ENCODE peak calls at places on chromosome 7, in seven cellular contexts. M is HepG2; H is IMR-90; D is effector memory CD4-positive, alpha-beta T cell; O is endodermal cell; X is prostate gland; A is heart right ventricle. J is an unnamed sample.

GRCh38 chr7:119472398-119473038 is 800.5 kb upstream of the KCND2 start:
- DNase-seq in H (no peak), M (no peak), X (no peak), A (no peak), D (no peak), O (peak; percentile 58), J (no peak)

GRCh38 chr7:151505433-151505832 is 14.3 kb downstream of the RHEB start:
- DNase-seq in X (no peak), A (no peak), D (no peak), M (no peak), O (no peak), H (no peak), J (no peak)

GRCh38 chr7:94395141-94396041 is 696 bp downstream of the COL1A2 start:
- DNase-seq in H (peak; percentile 90), M (peak; percentile 63), A (peak; percentile 68), O (peak; percentile 78), D (no peak), X (peak; percentile 33), J (peak; percentile 56)

GRCh38 chr7:81285142-81285871 is 366.5 kb upstream of the SEMA3C start:
- DNase-seq in H (peak; percentile 87), D (no peak), A (no peak), M (no peak), X (no peak), O (no peak), J (no peak)

GRCh38 chr7:36303202-36304098 is 86.2 kb upstream of the ANLN start:
- DNase-seq in O (peak; percentile 38), D (no peak), X (peak; percentile 90), A (peak; percentile 92), H (peak; percentile 95), M (peak; percentile 59), J (no peak)

GRCh38 chr7:37323912-37324430 is 124.7 kb downstream of the ELMO1 start:
- DNase-seq in D (no peak), A (no peak), O (no peak), H (no peak), M (no peak), X (no peak), J (no peak)

GRCh38 chr7:133804127-133804526 is 323.0 kb upstream of the LRGUK start:
- DNase-seq in O (no peak), D (no peak), X (no peak), M (no peak), H (no peak), A (no peak), J (peak; percentile 2)

GRCh38 chr7:116912269-116912909 is 40.9 kb upstream of the ST7 start:
- DNase-seq in O (no peak), D (no peak), H (peak; percentile 16), M (no peak), A (no peak), X (no peak), J (no peak)

GRCh38 chr7:30994206-30995100 is 30.7 kb downstream of the GHRHR start:
- DNase-seq in O (no peak), M (no peak), X (no peak), H (no peak), D (no peak), A (no peak), J (no peak)

GRCh38 chr7:103833401-103833800 is 156.1 kb downstream of the RELN start:
- DNase-seq in D (no peak), A (no peak), M (no peak), H (no peak), O (no peak), X (no peak), J (no peak)

GRCh38 chr7:157278791-157279678 is 57.8 kb upstream of the DNAJB6 start:
- DNase-seq in A (peak; percentile 71), O (peak; percentile 73), M (no peak), D (no peak), X (no peak), H (no peak), J (peak; percentile 71)

GRCh38 chr7:27181795-27182275 is 3.2 kb downstream of the HOXA11 start:
- DNase-seq in D (no peak), X (no peak), M (no peak), O (peak; percentile 35), H (no peak), A (no peak), J (no peak)

GRCh38 chr7:96303686-96304443 is 18.0 kb downstream of the SLC25A13 start:
- DNase-seq in D (no peak), H (peak; percentile 74), X (peak; percentile 31), A (no peak), M (no peak), O (no peak), J (no peak)

GRCh38 chr7:124723012-124723411 is 42.6 kb downstream of the GPR37 start:
- DNase-seq in M (peak; percentile 16), D (no peak), A (no peak), O (no peak), H (peak; percentile 88), X (no peak), J (no peak)

GRCh38 chr7:156475666-156476065 is 164.9 kb upstream of the RNF32 start:
- DNase-seq in D (no peak), M (no peak), H (peak; percentile 90), A (no peak), O (peak; percentile 40), X (no peak), J (no peak)

GRCh38 chr7:129412501-129412900 is 21.7 kb upstream of the STRIP2 start:
- DNase-seq in D (no peak), M (no peak), O (no peak), A (no peak), H (no peak), X (no peak), J (no peak)

GRCh38 chr7:101140746-101141382 is 13.4 kb upstream of the AP1S1 start:
- DNase-seq in O (no peak), M (no peak), A (no peak), H (no peak), D (no peak), X (no peak), J (no peak)

GRCh38 chr7:113267271-113267670 is 148.9 kb upstream of the SMIM30 start:
- DNase-seq in X (no peak), A (no peak), O (no peak), H (peak; percentile 57), M (no peak), D (no peak), J (no peak)

GRCh38 chr7:5088906-5089305 is 43.2 kb downstream of the RBAK start:
- DNase-seq in D (no peak), H (no peak), O (no peak), M (no peak), A (no peak), X (no peak), J (no peak)

DNA sequence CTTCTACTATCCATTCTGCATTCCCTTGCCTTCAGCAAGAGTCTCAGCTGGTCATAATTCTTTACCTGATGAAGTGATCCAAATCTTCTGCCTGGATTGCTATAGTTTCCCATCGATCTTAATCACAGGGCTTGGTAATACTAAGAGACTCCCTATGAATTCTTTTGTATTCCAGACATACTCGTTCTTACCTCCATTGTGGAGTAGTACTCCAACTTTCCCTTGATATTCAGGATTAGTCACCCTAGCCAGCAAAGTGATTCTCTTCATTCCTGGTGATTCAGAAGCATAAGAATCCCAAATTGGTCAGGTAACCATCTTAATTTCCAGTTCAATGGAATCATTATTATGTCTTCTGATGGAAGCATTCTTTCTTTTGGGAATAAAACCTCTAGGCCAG is 96.7 kb downstream of the TWIST1 start:
- DNase-seq in M (no peak), D (no peak), A (no peak), X (no peak), H (peak; percentile 41), O (no peak), J (no peak)
- H3K27ac ChIP-seq in M (no peak overlapping the region), D (no peak overlapping the region), A (no peak overlapping the region), X (no peak overlapping the region), H (no peak overlapping the region), O (no peak overlapping the region), J (no peak overlapping the region)

DNA sequence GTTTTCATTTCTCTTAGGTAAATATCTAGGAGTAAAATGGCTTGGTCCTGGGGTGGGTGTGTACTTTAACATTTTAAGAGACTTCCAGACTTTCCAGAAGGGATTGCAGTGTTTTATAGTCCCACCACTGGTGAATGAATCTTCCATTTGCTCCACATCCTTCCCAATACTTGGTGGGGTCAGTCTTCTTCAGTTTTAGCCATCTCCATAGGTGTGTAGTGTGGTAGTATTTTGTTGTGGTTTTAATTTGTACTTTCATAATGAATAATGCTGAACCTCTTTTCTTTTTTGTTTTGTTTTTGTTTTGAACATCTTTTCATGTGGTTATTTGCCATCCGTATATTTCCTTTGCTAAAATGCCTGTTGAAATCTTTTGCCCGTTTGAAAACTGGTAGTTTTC is 86.4 kb downstream of the ANKRD61 start:
- DNase-seq in M (no peak), D (no peak), A (no peak), O (no peak), X (no peak), H (no peak), J (no peak)
- H3K27ac ChIP-seq in M (no peak overlapping the region), D (no peak overlapping the region), A (no peak overlapping the region), O (no peak overlapping the region), X (no peak overlapping the region), H (no peak overlapping the region), J (no peak overlapping the region)

GRCh38 chr7:142864980-142865747 is 10.3 kb downstream of the EPHB6 start:
- DNase-seq in D (no peak), H (no peak), M (no peak), O (peak; percentile 42), X (no peak), A (no peak), J (no peak)

GRCh38 chr7:142863891-142864685 is 9.2 kb downstream of the EPHB6 start:
- DNase-seq in A (no peak), X (no peak), O (peak; percentile 34), D (no peak), H (no peak), M (no peak), J (no peak)

GRCh38 chr7:142860968-142861367 is 6.1 kb downstream of the EPHB6 start:
- DNase-seq in X (peak; percentile 38), H (no peak), A (no peak), M (no peak), D (no peak), O (peak; percentile 13), J (no peak)

GRCh38 chr7:142859829-142860228 is 5.0 kb downstream of the EPHB6 start:
- DNase-seq in M (no peak), H (peak; percentile 2), D (no peak), A (no peak), X (peak; percentile 68), O (peak; percentile 26), J (no peak)

GRCh38 chr7:142862401-142863400 is 7.8 kb downstream of the EPHB6 start:
- DNase-seq in H (no peak), D (no peak), A (no peak), X (no peak), O (peak; percentile 32), M (no peak), J (no peak)
- H3K27ac ChIP-seq in H (no peak overlapping the region), D (no peak overlapping the region), A (no peak overlapping the region), X (no peak overlapping the region), O (no peak overlapping the region), M (no peak overlapping the region), J (no peak overlapping the region)

DNA sequence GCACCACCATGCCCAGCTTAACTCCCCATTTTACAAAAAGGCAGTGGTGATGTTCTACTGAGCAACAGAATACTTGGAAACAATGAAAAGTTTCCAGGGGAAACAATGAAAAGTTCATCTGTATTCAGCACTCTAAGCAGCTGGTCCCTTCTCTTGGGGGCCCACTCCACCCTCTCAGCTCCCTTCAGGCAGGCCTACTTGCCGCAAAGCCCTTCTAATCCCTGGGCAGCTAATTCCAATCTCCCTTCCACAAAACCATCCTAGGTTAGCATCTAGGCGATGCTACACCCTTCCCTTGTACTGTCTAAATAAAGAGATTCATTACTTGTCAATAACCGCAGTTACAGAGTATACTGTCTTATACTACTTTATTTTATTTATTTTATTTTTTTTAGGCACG is 79.1 kb downstream of the SPDYE5 start:
- DNase-seq in O (no peak), H (no peak), A (no peak), M (no peak), D (no peak), X (no peak), J (no peak)
- H3K27ac ChIP-seq in O (no peak overlapping the region), H (no peak overlapping the region), A (no peak overlapping the region), M (no peak overlapping the region), D (no peak overlapping the region), X (no peak overlapping the region), J (no peak overlapping the region)